ENCODE peak calls at places on chromosomes 16 and 17, in five cellular contexts. One of them, this sample, is unnamed.

GRCh38 chr16:47567321-47567720 is 106.2 kb downstream of the PHKB start:
- DNase-seq in astrocyte of the cerebellum: no peak
- DNase-seq in Peyer's patch: no peak
- DNase-seq in K562: no peak
- DNase-seq in GM06990: no peak
- DNase-seq in this sample: no peak

GRCh38 chr16:14564881-14565687 is 65.0 kb downstream of the PARN start:
- DNase-seq in GM06990: no peak
- DNase-seq in Peyer's patch: no peak
- DNase-seq in astrocyte of the cerebellum: peak; percentile 22
- DNase-seq in K562: no peak
- DNase-seq in this sample: peak; percentile 36

GRCh38 chr16:12340151-12340733 is 363.7 kb downstream of the SNX29 start:
- DNase-seq in K562: peak; percentile 50
- DNase-seq in astrocyte of the cerebellum: no peak
- DNase-seq in Peyer's patch: peak; percentile 69
- DNase-seq in GM06990: no peak
- DNase-seq in this sample: peak; percentile 67

GRCh38 chr16:53022374-53022773 is 30.3 kb downstream of the CHD9NB start:
- DNase-seq in Peyer's patch: no peak
- DNase-seq in K562: peak; percentile 68
- DNase-seq in astrocyte of the cerebellum: peak; percentile 27
- DNase-seq in GM06990: no peak
- DNase-seq in this sample: peak; percentile 52

GRCh38 chr17:79803997-79804855 is 7.3 kb upstream of the CBX8 start:
- DNase-seq in GM06990: peak; percentile 89
- DNase-seq in K562: no peak
- DNase-seq in astrocyte of the cerebellum: no peak
- DNase-seq in Peyer's patch: peak; percentile 66
- DNase-seq in this sample: peak; percentile 29

GRCh38 chr16:57609541-57610401 is 18.7 kb upstream of the ADGRG1 start:
- DNase-seq in Peyer's patch: peak; percentile 76
- DNase-seq in astrocyte of the cerebellum: no peak
- DNase-seq in GM06990: peak; percentile 82
- DNase-seq in K562: no peak
- DNase-seq in this sample: no peak

GRCh38 chr17:41500131-41500911 is 5.1 kb downstream of the KRT13 start:
- DNase-seq in GM06990: no peak
- DNase-seq in Peyer's patch: no peak
- DNase-seq in K562: peak; percentile 94
- DNase-seq in astrocyte of the cerebellum: no peak
- DNase-seq in this sample: peak; percentile 65

GRCh38 chr16:84299734-84300440 is 5.2 kb downstream of the WFDC1 start:
- DNase-seq in astrocyte of the cerebellum: no peak
- DNase-seq in K562: no peak
- DNase-seq in GM06990: no peak
- DNase-seq in Peyer's patch: no peak
- DNase-seq in this sample: no peak

GRCh38 chr16:65123846-65124513 is 2.1 kb upstream of the CDH11 start:
- DNase-seq in K562: no peak
- DNase-seq in Peyer's patch: no peak
- DNase-seq in astrocyte of the cerebellum: no peak
- DNase-seq in GM06990: no peak
- DNase-seq in this sample: no peak

GRCh38 chr16:17083628-17084027 is 387.1 kb downstream of the XYLT1 start:
- DNase-seq in K562: no peak
- DNase-seq in Peyer's patch: no peak
- DNase-seq in astrocyte of the cerebellum: no peak
- DNase-seq in GM06990: no peak
- DNase-seq in this sample: no peak

GRCh38 chr16:50306287-50306686 is 39.9 kb downstream of the ADCY7 start:
- DNase-seq in Peyer's patch: no peak
- DNase-seq in GM06990: no peak
- DNase-seq in astrocyte of the cerebellum: no peak
- DNase-seq in K562: no peak
- DNase-seq in this sample: no peak

GRCh38 chr17:44878627-44879221 is 20.5 kb downstream of the EFTUD2 start:
- DNase-seq in GM06990: no peak
- DNase-seq in astrocyte of the cerebellum: no peak
- DNase-seq in Peyer's patch: peak; percentile 61
- DNase-seq in K562: peak; percentile 42
- DNase-seq in this sample: peak; percentile 38

GRCh38 chr16:46673320-46674013 is 15.5 kb downstream of the VPS35 start:
- DNase-seq in astrocyte of the cerebellum: peak; percentile 31
- DNase-seq in K562: peak; percentile 82
- DNase-seq in GM06990: no peak
- DNase-seq in Peyer's patch: peak; percentile 82
- DNase-seq in this sample: peak; percentile 66

GRCh38 chr17:48586355-48586924 is 3.6 kb downstream of the HOXB3 start:
- DNase-seq in GM06990: no peak
- DNase-seq in K562: no peak
- DNase-seq in Peyer's patch: peak; percentile 61
- DNase-seq in astrocyte of the cerebellum: no peak
- DNase-seq in this sample: no peak

GRCh38 chr17:18377437-18378204 is at the start of gene EVPLL:
- DNase-seq in GM06990: peak; percentile 25
- DNase-seq in K562: no peak
- DNase-seq in astrocyte of the cerebellum: no peak
- DNase-seq in Peyer's patch: peak; percentile 83
- DNase-seq in this sample: no peak

GRCh38 chr17:67633751-67634191 is 84.0 kb upstream of the NOL11 start:
- DNase-seq in Peyer's patch: no peak
- DNase-seq in GM06990: no peak
- DNase-seq in K562: no peak
- DNase-seq in astrocyte of the cerebellum: no peak
- DNase-seq in this sample: peak; percentile 33

GRCh38 chr17:35726609-35727460 is 4.6 kb upstream of the RASL10B start:
- DNase-seq in GM06990: no peak
- DNase-seq in Peyer's patch: peak; percentile 75
- DNase-seq in K562: no peak
- DNase-seq in astrocyte of the cerebellum: peak; percentile 76
- DNase-seq in this sample: peak; percentile 80

GRCh38 chr17:2484876-2485275 is 26.8 kb downstream of the METTL16 start:
- DNase-seq in Peyer's patch: no peak
- DNase-seq in astrocyte of the cerebellum: no peak
- DNase-seq in GM06990: no peak
- DNase-seq in K562: peak; percentile 3
- DNase-seq in this sample: no peak

GRCh38 chr16:85524630-85525463 is 88.3 kb upstream of the GSE1 start:
- DNase-seq in Peyer's patch: peak; percentile 56
- DNase-seq in K562: no peak
- DNase-seq in astrocyte of the cerebellum: peak; percentile 38
- DNase-seq in GM06990: no peak
- DNase-seq in this sample: peak; percentile 10

GRCh38 chr16:84159006-84159405 is 13.9 kb downstream of the DNAAF1 start:
- DNase-seq in astrocyte of the cerebellum: no peak
- DNase-seq in Peyer's patch: no peak
- DNase-seq in K562: no peak
- DNase-seq in GM06990: no peak
- DNase-seq in this sample: no peak

GRCh38 chr16:77993111-77993571 is 29.2 kb upstream of the CLEC3A start:
- DNase-seq in GM06990: no peak
- DNase-seq in astrocyte of the cerebellum: peak; percentile 28
- DNase-seq in K562: no peak
- DNase-seq in Peyer's patch: no peak
- DNase-seq in this sample: peak; percentile 68

GRCh38 chr16:78286076-78286475 is 186.6 kb downstream of the WWOX start:
- DNase-seq in Peyer's patch: no peak
- DNase-seq in GM06990: no peak
- DNase-seq in K562: no peak
- DNase-seq in astrocyte of the cerebellum: no peak
- DNase-seq in this sample: no peak

GRCh38 chr16:152141-153128 is at the start of gene HBZ:
- DNase-seq in K562: peak; percentile 86
- DNase-seq in astrocyte of the cerebellum: no peak
- DNase-seq in Peyer's patch: no peak
- DNase-seq in GM06990: no peak
- DNase-seq in this sample: no peak
- TF ChIP-seq CTCF in K562: no peak
- TF ChIP-seq CTCF in astrocyte of the cerebellum: no peak
- TF ChIP-seq CTCF in Peyer's patch: no peak
- TF ChIP-seq CTCF in GM06990: no peak
- TF ChIP-seq CTCF in this sample: no peak

GRCh38 chr17:28474035-28474640 is 694 bp downstream of the SLC13A2 start:
- DNase-seq in astrocyte of the cerebellum: no peak
- DNase-seq in Peyer's patch: peak; percentile 45
- DNase-seq in GM06990: no peak
- DNase-seq in K562: no peak
- DNase-seq in this sample: no peak
- H3K4me3 ChIP-seq in astrocyte of the cerebellum: no peak overlapping the region
- H3K4me3 ChIP-seq in Peyer's patch: peak overlapping the region; percentile 19
- H3K4me3 ChIP-seq in GM06990: no peak overlapping the region
- H3K4me3 ChIP-seq in K562: no peak overlapping the region
- H3K4me3 ChIP-seq in this sample: no peak overlapping the region

DNA sequence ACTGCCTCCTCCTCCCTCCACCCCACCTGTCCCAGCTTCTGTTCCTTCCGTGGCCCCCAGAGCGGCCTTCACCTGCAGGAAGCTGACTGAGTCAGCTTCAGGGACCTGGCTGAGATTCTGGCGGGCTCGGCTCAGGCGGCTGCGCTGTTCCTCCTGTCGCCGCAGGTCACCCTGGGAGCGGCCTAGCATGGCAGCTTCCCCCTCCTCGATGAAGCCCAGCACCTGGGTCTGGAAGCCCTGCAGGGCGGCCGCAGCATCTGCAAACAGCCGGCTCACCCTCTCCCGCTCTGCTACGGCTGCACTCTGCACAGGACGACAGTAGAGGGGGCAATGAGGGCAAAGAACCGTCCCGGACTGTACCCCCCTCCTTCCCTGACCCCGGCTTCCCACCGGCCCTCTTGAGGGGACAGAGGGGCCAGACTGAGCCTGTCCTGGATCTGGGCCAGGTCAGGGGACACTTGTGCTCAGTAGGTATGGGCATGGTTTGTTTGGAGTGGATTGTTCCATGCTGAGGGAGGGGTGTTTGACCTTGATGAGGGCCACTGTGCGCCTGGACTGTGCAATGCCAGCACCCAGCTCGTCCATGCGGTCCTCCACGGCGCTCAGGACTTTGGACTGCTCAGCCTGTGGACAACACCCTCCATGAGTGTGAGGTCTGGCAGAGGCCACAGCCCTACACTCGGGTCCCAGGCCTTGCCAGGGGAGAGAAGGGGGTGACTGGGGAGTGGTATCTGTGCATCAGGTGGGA is 2.0 kb downstream of the TRIM47 start:
- DNase-seq in astrocyte of the cerebellum: no peak
- DNase-seq in K562: no peak
- DNase-seq in Peyer's patch: peak; percentile 91
- DNase-seq in GM06990: peak; percentile 78
- DNase-seq in this sample: no peak
- TF ChIP-seq CTCF in astrocyte of the cerebellum: peak; percentile 33
- TF ChIP-seq CTCF in K562: no peak
- TF ChIP-seq CTCF in Peyer's patch: peak; percentile 17
- TF ChIP-seq CTCF in GM06990: peak; percentile 51
- TF ChIP-seq CTCF in this sample: no peak

GRCh38 chr16:88975511-88976061 is 1.4 kb downstream of the CBFA2T3 start:
- DNase-seq in Peyer's patch: no peak
- DNase-seq in astrocyte of the cerebellum: no peak
- DNase-seq in K562: peak; percentile 52
- DNase-seq in GM06990: no peak
- DNase-seq in this sample: no peak

GRCh38 chr16:88977845-88978607 is 1.0 kb upstream of the CBFA2T3 start:
- DNase-seq in astrocyte of the cerebellum: no peak
- DNase-seq in K562: no peak
- DNase-seq in GM06990: no peak
- DNase-seq in Peyer's patch: no peak
- DNase-seq in this sample: no peak

GRCh38 chr16:88977028-88977844 is at the start of gene CBFA2T3:
- DNase-seq in GM06990: peak; percentile 78
- DNase-seq in Peyer's patch: peak; percentile 89
- DNase-seq in K562: peak; percentile 96
- DNase-seq in astrocyte of the cerebellum: no peak
- DNase-seq in this sample: no peak

GRCh38 chr16:88974641-88975215 is 2.3 kb downstream of the CBFA2T3 start:
- DNase-seq in Peyer's patch: no peak
- DNase-seq in K562: no peak
- DNase-seq in GM06990: no peak
- DNase-seq in astrocyte of the cerebellum: no peak
- DNase-seq in this sample: no peak

DNA sequence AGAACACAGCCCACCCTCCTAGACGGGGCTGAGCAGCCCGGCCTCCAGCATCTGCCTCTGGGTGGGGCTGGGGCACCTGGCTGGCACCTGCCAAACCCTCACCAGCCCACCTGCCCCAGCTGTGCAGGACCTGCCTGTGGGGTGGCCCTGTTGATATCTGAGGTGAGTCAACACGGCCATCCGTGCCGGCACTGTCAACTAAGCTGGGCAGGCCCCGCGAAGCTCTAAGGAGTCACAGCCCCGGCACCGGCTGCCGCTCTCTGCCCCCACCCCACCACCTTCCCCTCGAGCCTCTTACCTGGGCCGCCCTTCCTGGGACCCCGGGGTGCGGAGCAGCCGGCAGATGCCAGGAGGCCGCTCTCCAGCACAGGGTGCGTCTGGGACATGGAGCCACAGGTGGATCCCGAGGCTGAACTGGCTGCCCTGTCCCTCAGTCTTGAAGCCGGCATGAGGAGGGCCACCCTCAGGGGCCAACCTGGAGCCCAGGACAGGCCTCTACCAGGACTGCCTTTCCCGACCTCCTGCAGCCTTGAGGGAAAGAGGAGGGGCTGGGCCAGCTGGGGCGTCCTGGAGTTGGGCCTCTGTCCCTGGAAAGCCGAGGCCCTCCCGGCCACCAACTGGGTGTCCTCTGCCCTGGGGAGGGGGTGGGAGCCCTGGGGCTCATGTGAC is 514 bp downstream of the CBFA2T3 start:
- DNase-seq in K562: peak; percentile 60
- DNase-seq in Peyer's patch: peak; percentile 66
- DNase-seq in GM06990: no peak
- DNase-seq in astrocyte of the cerebellum: no peak
- DNase-seq in this sample: no peak
- H3K4me3 ChIP-seq in K562: peak overlapping the region; percentile 85
- H3K4me3 ChIP-seq in Peyer's patch: peak overlapping the region; percentile 33
- H3K4me3 ChIP-seq in GM06990: peak overlapping the region; percentile 85
- H3K4me3 ChIP-seq in astrocyte of the cerebellum: no peak overlapping the region
- H3K4me3 ChIP-seq in this sample: no peak overlapping the region

GRCh38 chr17:6651483-6652452 is at the start of the genes C17orf100 and MED31:
- DNase-seq in K562: peak; percentile 92
- DNase-seq in GM06990: peak; percentile 92
- DNase-seq in Peyer's patch: peak; percentile 98
- DNase-seq in astrocyte of the cerebellum: peak; percentile 65
- DNase-seq in this sample: peak; percentile 87
- TF ChIP-seq CTCF in K562: no peak
- TF ChIP-seq CTCF in GM06990: no peak
- TF ChIP-seq CTCF in Peyer's patch: no peak
- TF ChIP-seq CTCF in astrocyte of the cerebellum: no peak
- TF ChIP-seq CTCF in this sample: no peak

DNA sequence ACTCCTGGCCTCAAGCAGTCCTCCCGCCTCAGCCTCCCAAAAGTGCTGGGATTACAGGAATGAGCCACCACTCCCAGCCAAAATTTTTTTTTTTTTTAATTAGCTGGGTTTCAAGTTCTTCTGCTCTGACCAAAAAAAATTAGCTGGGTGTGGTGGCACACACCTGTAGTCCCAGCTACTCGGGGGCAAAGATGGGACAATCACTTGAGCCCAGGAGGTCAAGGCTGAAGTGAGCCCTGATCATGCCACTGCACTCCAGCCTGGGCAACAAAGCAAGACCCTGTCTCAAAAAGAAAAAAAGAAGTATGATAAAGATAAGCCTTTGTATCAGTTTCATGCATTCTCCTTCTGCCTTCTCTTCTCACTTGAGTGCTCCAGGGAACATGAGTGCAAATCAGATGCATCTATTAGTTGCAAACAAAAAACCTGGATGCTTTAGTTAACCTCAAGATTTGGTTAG is 1.9 kb downstream of the NQO1 start:
- DNase-seq in Peyer's patch: peak; percentile 10
- DNase-seq in GM06990: no peak
- DNase-seq in K562: no peak
- DNase-seq in astrocyte of the cerebellum: no peak
- DNase-seq in this sample: no peak
- H3K4me3 ChIP-seq in Peyer's patch: no peak overlapping the region
- H3K4me3 ChIP-seq in GM06990: no peak overlapping the region
- H3K4me3 ChIP-seq in K562: no peak overlapping the region
- H3K4me3 ChIP-seq in astrocyte of the cerebellum: peak overlapping the region; percentile 68
- H3K4me3 ChIP-seq in this sample: peak overlapping the region; percentile 84

This sample was measured in fibroblast of mammary gland.